ENCODE peak calls at places on chromosomes 16 and 17, in ten cellular contexts. One of them, this sample, is unnamed.

GRCh38 chr16:4138735-4139134 is 22.5 kb upstream of the ADCY9 start:
- DNase-seq in lung microvascular endothelial cell: no peak
- DNase-seq in fibroblast of the conjunctiva: no peak
- DNase-seq in epithelial cell of esophagus: no peak
- DNase-seq in T-helper 17 cell: no peak
- DNase-seq in activated CD4-positive, alpha-beta T cell treated with anti-CD3 and anti-CD28 coated beads, Interleukin-2, amount 50 U/mL, for 1 hour: no peak
- DNase-seq in fibroblast of lung: no peak
- DNase-seq in mucosa of gallbladder: no peak
- DNase-seq in naive thymus-derived CD8-positive, alpha-beta T cell: no peak
- DNase-seq in lower leg skin: no peak
- DNase-seq in this sample: no peak

GRCh38 chr16:19515765-19516164 is 6.1 kb downstream of the GDE1 start:
- DNase-seq in lung microvascular endothelial cell: no peak
- DNase-seq in fibroblast of the conjunctiva: no peak
- DNase-seq in epithelial cell of esophagus: peak
- DNase-seq in T-helper 17 cell: no peak
- DNase-seq in activated CD4-positive, alpha-beta T cell treated with anti-CD3 and anti-CD28 coated beads, Interleukin-2, amount 50 U/mL, for 1 hour: no peak
- DNase-seq in fibroblast of lung: no peak
- DNase-seq in mucosa of gallbladder: no peak
- DNase-seq in naive thymus-derived CD8-positive, alpha-beta T cell: no peak
- DNase-seq in lower leg skin: no peak
- DNase-seq in this sample: no peak

GRCh38 chr16:11249233-11250061 is 6.6 kb downstream of the SOCS1 start:
- DNase-seq in lung microvascular endothelial cell: no peak
- DNase-seq in fibroblast of the conjunctiva: no peak
- DNase-seq in epithelial cell of esophagus: no peak
- DNase-seq in T-helper 17 cell: no peak
- DNase-seq in activated CD4-positive, alpha-beta T cell treated with anti-CD3 and anti-CD28 coated beads, Interleukin-2, amount 50 U/mL, for 1 hour: no peak
- DNase-seq in fibroblast of lung: no peak
- DNase-seq in mucosa of gallbladder: no peak
- DNase-seq in naive thymus-derived CD8-positive, alpha-beta T cell: no peak
- DNase-seq in lower leg skin: no peak
- DNase-seq in this sample: no peak

GRCh38 chr17:12342609-12343248 is 322.1 kb downstream of the MAP2K4 start:
- DNase-seq in lung microvascular endothelial cell: no peak
- DNase-seq in fibroblast of the conjunctiva: no peak
- DNase-seq in epithelial cell of esophagus: peak
- DNase-seq in T-helper 17 cell: no peak
- DNase-seq in activated CD4-positive, alpha-beta T cell treated with anti-CD3 and anti-CD28 coated beads, Interleukin-2, amount 50 U/mL, for 1 hour: no peak
- DNase-seq in fibroblast of lung: peak
- DNase-seq in mucosa of gallbladder: peak
- DNase-seq in naive thymus-derived CD8-positive, alpha-beta T cell: no peak
- DNase-seq in lower leg skin: no peak
- DNase-seq in this sample: no peak

GRCh38 chr17:19433240-19433639 is 22.2 kb downstream of the RNF112 start:
- DNase-seq in lung microvascular endothelial cell: no peak
- DNase-seq in fibroblast of the conjunctiva: no peak
- DNase-seq in epithelial cell of esophagus: no peak
- DNase-seq in T-helper 17 cell: no peak
- DNase-seq in activated CD4-positive, alpha-beta T cell treated with anti-CD3 and anti-CD28 coated beads, Interleukin-2, amount 50 U/mL, for 1 hour: no peak
- DNase-seq in fibroblast of lung: no peak
- DNase-seq in mucosa of gallbladder: no peak
- DNase-seq in naive thymus-derived CD8-positive, alpha-beta T cell: no peak
- DNase-seq in lower leg skin: no peak
- DNase-seq in this sample: no peak

GRCh38 chr16:68003031-68003430 is 3.7 kb upstream of the DPEP2 start:
- DNase-seq in lung microvascular endothelial cell: no peak
- DNase-seq in fibroblast of the conjunctiva: no peak
- DNase-seq in epithelial cell of esophagus: no peak
- DNase-seq in T-helper 17 cell: no peak
- DNase-seq in activated CD4-positive, alpha-beta T cell treated with anti-CD3 and anti-CD28 coated beads, Interleukin-2, amount 50 U/mL, for 1 hour: no peak
- DNase-seq in fibroblast of lung: no peak
- DNase-seq in mucosa of gallbladder: no peak
- DNase-seq in naive thymus-derived CD8-positive, alpha-beta T cell: no peak
- DNase-seq in lower leg skin: no peak
- DNase-seq in this sample: no peak

GRCh38 chr17:63946440-63947363 is 14.6 kb upstream of the CD79B start:
- DNase-seq in lung microvascular endothelial cell: peak
- DNase-seq in fibroblast of the conjunctiva: no peak
- DNase-seq in epithelial cell of esophagus: peak
- DNase-seq in T-helper 17 cell: peak
- DNase-seq in activated CD4-positive, alpha-beta T cell treated with anti-CD3 and anti-CD28 coated beads, Interleukin-2, amount 50 U/mL, for 1 hour: peak
- DNase-seq in fibroblast of lung: peak
- DNase-seq in mucosa of gallbladder: peak
- DNase-seq in naive thymus-derived CD8-positive, alpha-beta T cell: peak
- DNase-seq in lower leg skin: no peak
- DNase-seq in this sample: peak

GRCh38 chr17:36524428-36524876 is 10.2 kb downstream of the MYO19 start:
- DNase-seq in lung microvascular endothelial cell: no peak
- DNase-seq in fibroblast of the conjunctiva: no peak
- DNase-seq in epithelial cell of esophagus: peak
- DNase-seq in T-helper 17 cell: no peak
- DNase-seq in activated CD4-positive, alpha-beta T cell treated with anti-CD3 and anti-CD28 coated beads, Interleukin-2, amount 50 U/mL, for 1 hour: no peak
- DNase-seq in fibroblast of lung: no peak
- DNase-seq in mucosa of gallbladder: no peak
- DNase-seq in naive thymus-derived CD8-positive, alpha-beta T cell: no peak
- DNase-seq in lower leg skin: no peak
- DNase-seq in this sample: no peak

GRCh38 chr16:82605863-82606620 is 20.7 kb upstream of the CDH13 start:
- DNase-seq in lung microvascular endothelial cell: no peak
- DNase-seq in fibroblast of the conjunctiva: no peak
- DNase-seq in epithelial cell of esophagus: no peak
- DNase-seq in T-helper 17 cell: no peak
- DNase-seq in activated CD4-positive, alpha-beta T cell treated with anti-CD3 and anti-CD28 coated beads, Interleukin-2, amount 50 U/mL, for 1 hour: no peak
- DNase-seq in fibroblast of lung: no peak
- DNase-seq in mucosa of gallbladder: no peak
- DNase-seq in naive thymus-derived CD8-positive, alpha-beta T cell: no peak
- DNase-seq in lower leg skin: no peak
- DNase-seq in this sample: no peak

GRCh38 chr17:40124279-40125141 is 2.7 kb downstream of the MSL1 start:
- DNase-seq in lung microvascular endothelial cell: peak
- DNase-seq in fibroblast of the conjunctiva: no peak
- DNase-seq in epithelial cell of esophagus: peak
- DNase-seq in T-helper 17 cell: no peak
- DNase-seq in activated CD4-positive, alpha-beta T cell treated with anti-CD3 and anti-CD28 coated beads, Interleukin-2, amount 50 U/mL, for 1 hour: no peak
- DNase-seq in fibroblast of lung: peak
- DNase-seq in mucosa of gallbladder: no peak
- DNase-seq in naive thymus-derived CD8-positive, alpha-beta T cell: no peak
- DNase-seq in lower leg skin: no peak
- DNase-seq in this sample: no peak

GRCh38 chr16:68200120-68200783 is 35.7 kb downstream of the ESRP2 start:
- DNase-seq in lung microvascular endothelial cell: no peak
- DNase-seq in fibroblast of the conjunctiva: no peak
- DNase-seq in epithelial cell of esophagus: peak
- DNase-seq in T-helper 17 cell: no peak
- DNase-seq in activated CD4-positive, alpha-beta T cell treated with anti-CD3 and anti-CD28 coated beads, Interleukin-2, amount 50 U/mL, for 1 hour: no peak
- DNase-seq in fibroblast of lung: peak
- DNase-seq in mucosa of gallbladder: no peak
- DNase-seq in naive thymus-derived CD8-positive, alpha-beta T cell: no peak
- DNase-seq in lower leg skin: no peak
- DNase-seq in this sample: no peak

GRCh38 chr17:71378741-71379140 is 742.1 kb upstream of the SOX9 start:
- DNase-seq in lung microvascular endothelial cell: no peak
- DNase-seq in fibroblast of the conjunctiva: no peak
- DNase-seq in epithelial cell of esophagus: no peak
- DNase-seq in T-helper 17 cell: no peak
- DNase-seq in activated CD4-positive, alpha-beta T cell treated with anti-CD3 and anti-CD28 coated beads, Interleukin-2, amount 50 U/mL, for 1 hour: no peak
- DNase-seq in fibroblast of lung: no peak
- DNase-seq in mucosa of gallbladder: no peak
- DNase-seq in naive thymus-derived CD8-positive, alpha-beta T cell: no peak
- DNase-seq in lower leg skin: no peak
- DNase-seq in this sample: no peak

GRCh38 chr17:74686761-74687160 is 26.0 kb downstream of the CD300LF start:
- DNase-seq in lung microvascular endothelial cell: no peak
- DNase-seq in fibroblast of the conjunctiva: no peak
- DNase-seq in epithelial cell of esophagus: no peak
- DNase-seq in T-helper 17 cell: no peak
- DNase-seq in activated CD4-positive, alpha-beta T cell treated with anti-CD3 and anti-CD28 coated beads, Interleukin-2, amount 50 U/mL, for 1 hour: no peak
- DNase-seq in fibroblast of lung: no peak
- DNase-seq in mucosa of gallbladder: no peak
- DNase-seq in naive thymus-derived CD8-positive, alpha-beta T cell: no peak
- DNase-seq in lower leg skin: no peak
- DNase-seq in this sample: no peak

GRCh38 chr16:10750793-10751192 is 7.2 kb downstream of the NUBP1 start:
- DNase-seq in lung microvascular endothelial cell: no peak
- DNase-seq in fibroblast of the conjunctiva: no peak
- DNase-seq in epithelial cell of esophagus: no peak
- DNase-seq in T-helper 17 cell: no peak
- DNase-seq in activated CD4-positive, alpha-beta T cell treated with anti-CD3 and anti-CD28 coated beads, Interleukin-2, amount 50 U/mL, for 1 hour: no peak
- DNase-seq in fibroblast of lung: no peak
- DNase-seq in mucosa of gallbladder: no peak
- DNase-seq in naive thymus-derived CD8-positive, alpha-beta T cell: no peak
- DNase-seq in lower leg skin: no peak
- DNase-seq in this sample: no peak

GRCh38 chr17:20092292-20092867 is 83.2 kb downstream of the SPECC1 start:
- DNase-seq in lung microvascular endothelial cell: no peak
- DNase-seq in fibroblast of the conjunctiva: no peak
- DNase-seq in epithelial cell of esophagus: peak
- DNase-seq in T-helper 17 cell: no peak
- DNase-seq in activated CD4-positive, alpha-beta T cell treated with anti-CD3 and anti-CD28 coated beads, Interleukin-2, amount 50 U/mL, for 1 hour: no peak
- DNase-seq in fibroblast of lung: no peak
- DNase-seq in mucosa of gallbladder: no peak
- DNase-seq in naive thymus-derived CD8-positive, alpha-beta T cell: no peak
- DNase-seq in lower leg skin: no peak
- DNase-seq in this sample: no peak

GRCh38 chr16:2076072-2076865 is 28.5 kb downstream of the TSC2 start:
- DNase-seq in lung microvascular endothelial cell: no peak
- DNase-seq in fibroblast of the conjunctiva: no peak
- DNase-seq in epithelial cell of esophagus: no peak
- DNase-seq in T-helper 17 cell: no peak
- DNase-seq in activated CD4-positive, alpha-beta T cell treated with anti-CD3 and anti-CD28 coated beads, Interleukin-2, amount 50 U/mL, for 1 hour: no peak
- DNase-seq in fibroblast of lung: no peak
- DNase-seq in mucosa of gallbladder: no peak
- DNase-seq in naive thymus-derived CD8-positive, alpha-beta T cell: no peak
- DNase-seq in lower leg skin: no peak
- DNase-seq in this sample: no peak

GRCh38 chr17:38654411-38655398 is 20.1 kb downstream of the EPOP start:
- DNase-seq in lung microvascular endothelial cell: no peak
- DNase-seq in fibroblast of the conjunctiva: no peak
- DNase-seq in epithelial cell of esophagus: no peak
- DNase-seq in T-helper 17 cell: no peak
- DNase-seq in activated CD4-positive, alpha-beta T cell treated with anti-CD3 and anti-CD28 coated beads, Interleukin-2, amount 50 U/mL, for 1 hour: no peak
- DNase-seq in fibroblast of lung: no peak
- DNase-seq in mucosa of gallbladder: no peak
- DNase-seq in naive thymus-derived CD8-positive, alpha-beta T cell: no peak
- DNase-seq in lower leg skin: no peak
- DNase-seq in this sample: no peak

GRCh38 chr17:17129466-17129865 is 76.7 kb downstream of the PLD6 start:
- DNase-seq in lung microvascular endothelial cell: no peak
- DNase-seq in fibroblast of the conjunctiva: no peak
- DNase-seq in epithelial cell of esophagus: peak
- DNase-seq in T-helper 17 cell: no peak
- DNase-seq in activated CD4-positive, alpha-beta T cell treated with anti-CD3 and anti-CD28 coated beads, Interleukin-2, amount 50 U/mL, for 1 hour: no peak
- DNase-seq in fibroblast of lung: no peak
- DNase-seq in mucosa of gallbladder: no peak
- DNase-seq in naive thymus-derived CD8-positive, alpha-beta T cell: no peak
- DNase-seq in lower leg skin: no peak
- DNase-seq in this sample: no peak

GRCh38 chr17:15298176-15298575 is 33.0 kb upstream of the PMP22 start:
- DNase-seq in lung microvascular endothelial cell: no peak
- DNase-seq in fibroblast of the conjunctiva: no peak
- DNase-seq in epithelial cell of esophagus: peak
- DNase-seq in T-helper 17 cell: no peak
- DNase-seq in activated CD4-positive, alpha-beta T cell treated with anti-CD3 and anti-CD28 coated beads, Interleukin-2, amount 50 U/mL, for 1 hour: no peak
- DNase-seq in fibroblast of lung: peak
- DNase-seq in mucosa of gallbladder: no peak
- DNase-seq in naive thymus-derived CD8-positive, alpha-beta T cell: no peak
- DNase-seq in lower leg skin: no peak
- DNase-seq in this sample: no peak

GRCh38 chr17:41966453-41967140 is at the start of gene CNP:
- DNase-seq in lung microvascular endothelial cell: peak
- DNase-seq in fibroblast of the conjunctiva: peak
- DNase-seq in epithelial cell of esophagus: peak
- DNase-seq in T-helper 17 cell: peak
- DNase-seq in activated CD4-positive, alpha-beta T cell treated with anti-CD3 and anti-CD28 coated beads, Interleukin-2, amount 50 U/mL, for 1 hour: peak
- DNase-seq in fibroblast of lung: peak
- DNase-seq in mucosa of gallbladder: peak
- DNase-seq in naive thymus-derived CD8-positive, alpha-beta T cell: peak
- DNase-seq in lower leg skin: peak
- DNase-seq in this sample: peak

GRCh38 chr16:106623-107324 is 28.7 kb downstream of the MPG start:
- DNase-seq in lung microvascular endothelial cell: peak
- DNase-seq in fibroblast of the conjunctiva: peak
- DNase-seq in epithelial cell of esophagus: peak
- DNase-seq in T-helper 17 cell: no peak
- DNase-seq in activated CD4-positive, alpha-beta T cell treated with anti-CD3 and anti-CD28 coated beads, Interleukin-2, amount 50 U/mL, for 1 hour: peak
- DNase-seq in fibroblast of lung: peak
- DNase-seq in mucosa of gallbladder: peak
- DNase-seq in naive thymus-derived CD8-positive, alpha-beta T cell: peak
- DNase-seq in lower leg skin: peak
- DNase-seq in this sample: no peak

GRCh38 chr17:68868708-68869107 is 86.5 kb downstream of the ABCA8 start:
- DNase-seq in lung microvascular endothelial cell: peak
- DNase-seq in fibroblast of the conjunctiva: peak
- DNase-seq in epithelial cell of esophagus: no peak
- DNase-seq in T-helper 17 cell: no peak
- DNase-seq in activated CD4-positive, alpha-beta T cell treated with anti-CD3 and anti-CD28 coated beads, Interleukin-2, amount 50 U/mL, for 1 hour: no peak
- DNase-seq in fibroblast of lung: peak
- DNase-seq in mucosa of gallbladder: no peak
- DNase-seq in naive thymus-derived CD8-positive, alpha-beta T cell: no peak
- DNase-seq in lower leg skin: no peak
- DNase-seq in this sample: no peak